ENCODE peak calls at places on chromosomes 7 and 10, in four cellular contexts. D is substantia nigra, Q is EL, J is endothelial cell. Z is an unnamed sample.

GRCh38 chr7:90474284-90475210 is 5.1 kb downstream of the PTTG1IP2 start:
- DNase-seq in Q (peak; percentile 89), D (no peak), J (no peak), Z (no peak)

GRCh38 chr7:104758504-104758903 is 255.5 kb upstream of the KMT2E start:
- DNase-seq in J (no peak), Q (peak; percentile 17), D (no peak), Z (no peak)

GRCh38 chr10:123715546-123715945 is 49.4 kb downstream of the GPR26 start:
- DNase-seq in D (no peak), Q (no peak), J (no peak), Z (no peak)

GRCh38 chr7:103915958-103916357 is 73.5 kb downstream of the RELN start:
- DNase-seq in Q (peak; percentile 53), D (no peak), J (no peak), Z (no peak)

GRCh38 chr10:106182542-106182941 is 982.0 kb downstream of the SORCS1 start:
- DNase-seq in J (no peak), Q (no peak), D (no peak), Z (no peak)

GRCh38 chr10:3902809-3903410 is 117.9 kb upstream of the KLF6 start:
- DNase-seq in D (no peak), Q (peak; percentile 28), J (no peak), Z (no peak)

GRCh38 chr7:96122746-96123145 is 199.2 kb downstream of the SLC25A13 start:
- DNase-seq in J (no peak), Q (no peak), D (no peak), Z (no peak)

GRCh38 chr7:149620961-149621360 is 123.4 kb upstream of the ZNF746 start:
- DNase-seq in Q (no peak), D (no peak), J (no peak), Z (no peak)

GRCh38 chr7:86643478-86644281 is at the start of gene GRM3:
- DNase-seq in D (peak; percentile 69), J (peak; percentile 59), Q (no peak), Z (peak; percentile 62)